ENCODE peak calls at places on chromosomes 2 and 18, in six cellular contexts. G is HEK293T; K is ELR; X is Kasumi-1; N is LoVo; M is stimulated activated CD4-positive, alpha-beta T cell treated with anti-CD3 and anti-CD28 coated beads, TNF-alpha, amount 100 ng/mL, for 4 hours. B is an unnamed sample.

GRCh38 chr2:128736689-128737545 is 418.2 kb upstream of the HS6ST1 start:
- DNase-seq in G (peak), K (peak), X (peak), N (peak), M (no peak), B (peak)

GRCh38 chr2:60483400-60483799 is 70.1 kb downstream of the BCL11A start:
- DNase-seq in G (no peak), K (peak), X (no peak), N (no peak), M (no peak), B (no peak)

GRCh38 chr18:25349926-25350560 is 1.9 kb downstream of the ZNF521 start:
- DNase-seq in G (no peak), K (peak), X (no peak), N (no peak), M (no peak), B (peak)

GRCh38 chr2:241802806-241803318 is 6.1 kb upstream of the NEU4 start:
- DNase-seq in G (no peak), K (no peak), X (no peak), N (no peak), M (no peak), B (no peak)

GRCh38 chr2:47073217-47073616 is 81.9 kb downstream of the STPG4 start:
- DNase-seq in G (no peak), K (no peak), X (no peak), N (no peak), M (no peak), B (no peak)

GRCh38 chr2:109513749-109514588 is 99.8 kb downstream of the SEPTIN10 start:
- DNase-seq in G (no peak), K (peak), X (no peak), N (no peak), M (no peak), B (no peak)

GRCh38 chr2:172342611-172343010 is 84.8 kb upstream of the ITGA6 start:
- DNase-seq in G (no peak), K (no peak), X (no peak), N (no peak), M (no peak), B (no peak)

GRCh38 chr18:6210349-6211173 is 204.2 kb downstream of the L3MBTL4 start:
- DNase-seq in G (no peak), K (no peak), X (no peak), N (no peak), M (no peak), B (no peak)

GRCh38 chr2:199911877-199912161 is 726 bp downstream of the C2orf69 start:
- DNase-seq in G (no peak), K (no peak), X (peak), N (no peak), M (no peak), B (no peak)

GRCh38 chr2:26492749-26493515 is 15.0 kb upstream of the OTOF start:
- DNase-seq in G (no peak), K (no peak), X (peak), N (no peak), M (no peak), B (no peak)

B was measured in Caki2.